ENCODE peak calls at places on chromosome 11, in five cellular contexts. Q is activated CD8-positive, alpha-beta T cell treated with anti-CD3 and anti-CD28 coated beads for 36 hours; F is heart left ventricle; B is coronary artery; R is cardiac muscle cell. I is an unnamed sample.

GRCh38 chr11:129694966-129695365 is 120.7 kb upstream of the TMEM45B start:
- DNase-seq in Q (no peak), F (no peak), B (no peak), R (no peak), I (peak; percentile 7)

GRCh38 chr11:58900479-58901420 is 38.5 kb upstream of the GLYATL1 start:
- DNase-seq in Q (peak; percentile 64), F (peak; percentile 59), B (no peak), R (peak; percentile 88), I (peak; percentile 92)

GRCh38 chr11:26187639-26188038 is 144.3 kb upstream of the ANO3 start:
- DNase-seq in Q (no peak), F (no peak), B (no peak), R (peak; percentile 87), I (peak; percentile 56)

GRCh38 chr11:33552756-33553155 is 147.9 kb downstream of the C11orf91 start:
- DNase-seq in Q (no peak), F (no peak), B (no peak), R (no peak), I (peak; percentile 23)

GRCh38 chr11:7250166-7250565 is 1.5 kb upstream of the SYT9 start:
- DNase-seq in Q (no peak), F (no peak), B (no peak), R (no peak), I (no peak)

GRCh38 chr11:569273-569885 is 6.9 kb upstream of the PHRF1 start:
- DNase-seq in Q (no peak), F (peak; percentile 78), B (no peak), R (no peak), I (no peak)

GRCh38 chr11:119317592-119318239 is 786 bp upstream of the MCAM start:
- DNase-seq in Q (no peak), F (no peak), B (no peak), R (peak; percentile 49), I (no peak)

GRCh38 chr11:9004310-9004945 is 627 bp upstream of the NRIP3 start:
- DNase-seq in Q (peak; percentile 9), F (peak; percentile 29), B (no peak), R (no peak), I (no peak)

GRCh38 chr11:129930306-129930705 is 34.9 kb upstream of the NFRKB start:
- DNase-seq in Q (no peak), F (no peak), B (no peak), R (no peak), I (no peak)

GRCh38 chr11:32034149-32034548 is 56.7 kb upstream of the RCN1 start:
- DNase-seq in Q (no peak), F (no peak), B (no peak), R (peak; percentile 96), I (peak; percentile 92)

GRCh38 chr11:124301482-124301881 is 12.3 kb downstream of the OR8D1 start:
- DNase-seq in Q (no peak), F (no peak), B (no peak), R (peak; percentile 57), I (peak; percentile 82)

GRCh38 chr11:118224512-118225180 is at the start of gene JAML:
- DNase-seq in Q (peak; percentile 84), F (no peak), B (no peak), R (no peak), I (no peak)

GRCh38 chr11:3994030-3994640 is 100.5 kb upstream of the RRM1 start:
- DNase-seq in Q (no peak), F (no peak), B (no peak), R (no peak), I (no peak)

GRCh38 chr11:7538023-7538422 is 24.2 kb downstream of the PPFIBP2 start:
- DNase-seq in Q (peak; percentile 58), F (peak; percentile 60), B (no peak), R (peak; percentile 16), I (no peak)

GRCh38 chr11:46306296-46306853 is 28.9 kb downstream of the CREB3L1 start:
- DNase-seq in Q (no peak), F (no peak), B (no peak), R (peak; percentile 17), I (no peak)

GRCh38 chr11:43268786-43269185 is 43.0 kb upstream of the API5 start:
- DNase-seq in Q (no peak), F (no peak), B (no peak), R (no peak), I (no peak)

GRCh38 chr11:114571712-114572111 is 12.0 kb upstream of the NXPE1 start:
- DNase-seq in Q (peak; percentile 3), F (no peak), B (no peak), R (no peak), I (no peak)
- TF ChIP-seq CTCF in Q (no peak), F (no peak), B (no peak), R (no peak), I (no peak)

GRCh38 chr11:79274636-79275315 is 166.1 kb downstream of the TENM4 start:
- DNase-seq in Q (no peak), F (no peak), B (no peak), R (peak; percentile 47), I (peak; percentile 67)
- TF ChIP-seq CTCF in Q (no peak), F (no peak), B (no peak), R (no peak), I (no peak)

DNA sequence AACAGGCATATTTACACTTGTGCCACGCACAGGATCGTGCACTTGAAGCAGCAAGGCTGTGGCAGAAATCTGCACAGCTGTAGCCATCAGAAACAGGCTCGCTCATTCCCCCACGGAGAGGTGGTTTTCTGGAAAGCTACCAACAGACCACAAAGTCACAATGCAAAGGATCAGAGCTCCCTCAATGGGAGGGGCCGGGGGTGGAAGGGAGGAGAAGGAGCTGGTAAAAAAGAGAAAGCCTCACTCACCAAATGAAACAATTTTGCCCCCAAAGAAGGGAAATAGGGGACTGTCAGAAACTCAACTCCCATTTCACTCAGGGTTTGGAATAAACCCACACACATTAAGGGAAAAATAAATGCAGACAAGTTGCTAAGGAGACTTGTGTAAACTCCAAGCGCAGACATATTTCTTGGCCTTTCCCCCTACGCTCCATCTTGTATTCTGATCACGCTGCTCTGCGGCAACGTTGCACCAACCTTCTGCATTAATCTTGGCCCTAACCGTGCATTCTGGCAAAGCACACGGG is 43.2 kb upstream of the BLID start:
- DNase-seq in Q (no peak), F (peak; percentile 38), B (no peak), R (peak; percentile 85), I (peak; percentile 83)
- TF ChIP-seq CTCF in Q (no peak), F (no peak), B (no peak), R (no peak), I (no peak)

GRCh38 chr11:67239795-67240574 is 26.3 kb upstream of the GRK2 start:
- DNase-seq in Q (peak; percentile 98), F (peak; percentile 98), B (peak; percentile 98), R (peak; percentile 99), I (peak; percentile 99)
- TF ChIP-seq CTCF in Q (no peak), F (peak; percentile 22), B (no peak), R (peak; percentile 16), I (peak; percentile 24)

GRCh38 chr11:68610452-68611116 is 73.8 kb upstream of the GAL start:
- DNase-seq in Q (no peak), F (no peak), B (no peak), R (peak; percentile 40), I (no peak)
- TF ChIP-seq CTCF in Q (no peak), F (peak; percentile 9), B (no peak), R (peak; percentile 39), I (peak; percentile 40)

DNA sequence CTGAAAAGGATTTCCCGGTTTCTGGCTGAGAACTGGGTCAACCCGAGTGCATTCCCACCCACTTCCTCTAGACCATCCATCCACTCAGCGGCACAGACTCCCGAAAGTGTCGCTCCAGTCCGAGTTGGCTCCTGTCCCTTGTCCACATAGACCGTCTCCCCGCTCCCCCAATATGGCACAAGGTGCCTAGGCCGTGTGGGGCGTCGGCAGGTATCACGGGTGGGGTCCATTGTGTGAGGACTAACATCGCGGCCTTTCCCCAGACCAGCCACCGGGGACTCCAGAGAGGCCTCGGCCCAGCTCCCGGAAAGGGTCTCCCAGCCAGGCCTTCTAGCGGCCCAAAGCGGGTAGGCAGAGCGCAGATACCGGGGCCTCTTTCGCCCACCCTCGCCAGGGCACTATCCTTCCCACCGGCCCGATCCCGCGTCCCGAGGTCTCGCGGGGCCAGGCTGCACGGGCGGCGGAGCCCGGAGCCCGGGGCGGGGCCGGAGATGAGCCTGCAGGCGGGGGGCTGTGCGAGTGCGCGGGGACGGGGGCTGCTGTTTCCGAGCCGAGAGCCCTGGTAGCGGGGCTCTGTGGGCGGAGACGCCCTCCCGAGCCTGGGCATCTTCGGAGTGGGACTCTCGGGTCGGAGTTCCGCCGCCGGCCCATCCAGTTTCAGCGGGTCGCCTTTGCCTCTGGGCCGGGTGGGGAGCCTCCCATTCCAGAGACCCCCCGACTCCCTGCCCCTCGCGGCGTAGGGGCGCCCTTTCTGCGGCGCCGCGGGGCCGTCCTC is 21.1 kb downstream of the SERPINH1 start:
- DNase-seq in Q (peak; percentile 79), F (peak; percentile 84), B (peak; percentile 87), R (peak; percentile 83), I (peak; percentile 69)
- TF ChIP-seq CTCF in Q (no peak), F (peak; percentile 40), B (peak; percentile 29), R (peak; percentile 35), I (peak; percentile 39)

GRCh38 chr11:15035283-15035682 is 38.1 kb upstream of the CALCB start:
- DNase-seq in Q (no peak), F (no peak), B (no peak), R (no peak), I (no peak)

GRCh38 chr11:15034687-15035267 is 38.6 kb upstream of the CALCB start:
- DNase-seq in Q (no peak), F (no peak), B (no peak), R (no peak), I (no peak)

DNA sequence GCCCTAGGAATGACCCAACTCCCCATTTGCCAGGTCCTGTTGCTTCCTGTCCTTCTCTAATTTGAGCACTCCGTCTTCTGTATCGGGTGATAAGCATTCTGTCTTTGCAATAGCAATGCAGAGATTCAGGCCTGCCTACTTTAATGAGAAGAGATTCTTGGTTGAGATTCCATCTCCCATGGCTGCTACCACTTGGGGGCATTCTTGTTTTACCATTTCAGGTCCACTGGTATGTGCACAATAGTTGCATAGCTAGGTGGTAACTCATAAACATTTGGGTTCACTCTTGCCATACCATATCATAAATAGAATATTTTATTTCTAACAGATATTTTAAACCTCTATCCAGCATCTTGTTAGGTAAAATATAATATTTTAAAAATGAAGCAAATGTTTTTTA is 34.4 kb upstream of the CALCB start:
- DNase-seq in Q (peak; percentile 40), F (no peak), B (no peak), R (peak; percentile 2), I (no peak)
- TF ChIP-seq CTCF in Q (no peak), F (no peak), B (no peak), R (no peak), I (peak; percentile 25)

GRCh38 chr11:13289081-13289480 is 11.5 kb downstream of the BMAL1 start:
- DNase-seq in Q (no peak), F (no peak), B (no peak), R (peak; percentile 42), I (peak; percentile 31)
- TF ChIP-seq CTCF in Q (no peak), F (no peak), B (no peak), R (no peak), I (peak; percentile 3)

GRCh38 chr11:86637976-86638375 is 34.4 kb downstream of the ME3 start:
- DNase-seq in Q (peak; percentile 45), F (no peak), B (no peak), R (no peak), I (peak; percentile 87)

GRCh38 chr11:86636275-86636674 is 36.1 kb downstream of the ME3 start:
- DNase-seq in Q (no peak), F (no peak), B (no peak), R (no peak), I (no peak)

GRCh38 chr11:86627776-86628455 is 44.5 kb downstream of the ME3 start:
- DNase-seq in Q (no peak), F (peak; percentile 56), B (no peak), R (no peak), I (no peak)

GRCh38 chr11:86629070-86629706 is 43.2 kb downstream of the ME3 start:
- DNase-seq in Q (no peak), F (peak; percentile 45), B (no peak), R (peak; percentile 64), I (peak; percentile 81)

GRCh38 chr11:86632499-86633269 is 39.7 kb downstream of the ME3 start:
- DNase-seq in Q (peak; percentile 76), F (no peak), B (no peak), R (peak; percentile 88), I (peak; percentile 97)
- TF ChIP-seq CTCF in Q (no peak), F (peak; percentile 32), B (peak; percentile 24), R (peak; percentile 55), I (peak; percentile 37)